ENCODE peak calls at places on chromosomes 2 and 18, in ten cellular contexts. O is C1 segment of cervical spinal cord; N is mucosa of gallbladder; U is activated CD8-positive, alpha-beta memory T cell treated with anti-CD3 and anti-CD28 coated beads for 4 hours; L is progenitor cell of endocrine pancreas; D is HuH-7; S is GOT3; R is pons; B is A549; P is germinal center. T is an unnamed sample.

GRCh38 chr2:64750817-64751285 is 97.1 kb upstream of the SERTAD2 start:
- DNase-seq in D (peak; percentile 98), P (peak; percentile 98), R (peak; percentile 99), N (peak; percentile 99), S (peak; percentile 99), U (peak; percentile 94), O (peak; percentile 100), L (peak; percentile 95), B (peak; percentile 100), T (peak; percentile 100)

GRCh38 chr2:223585691-223586090 is 16.5 kb downstream of the SCG2 start:
- DNase-seq in D (no peak), B (peak; percentile 61), O (peak; percentile 13), R (no peak), N (no peak), L (no peak), U (no peak), P (no peak), S (no peak), T (no peak)

GRCh38 chr2:45256867-45257641 is 247.8 kb upstream of the SIX2 start:
- DNase-seq in R (no peak), D (no peak), N (no peak), U (no peak), L (no peak), S (no peak), O (no peak), B (no peak), P (no peak), T (no peak)

GRCh38 chr2:108978709-108979111 is 10.3 kb downstream of the EDAR start:
- DNase-seq in B (no peak), R (no peak), N (no peak), S (no peak), D (no peak), P (no peak), U (no peak), O (no peak), L (no peak), T (no peak)

GRCh38 chr2:206274434-206275273 is at the start of gene ZDBF2:
- DNase-seq in S (peak; percentile 3), P (peak; percentile 76), B (peak; percentile 66), R (no peak), O (peak; percentile 65), U (peak; percentile 2), L (peak; percentile 65), D (peak; percentile 66), N (peak; percentile 16), T (peak; percentile 69)

GRCh38 chr2:51424418-51424817 is 392.5 kb upstream of the NRXN1 start:
- DNase-seq in P (no peak), L (no peak), B (peak; percentile 3), O (no peak), S (no peak), R (no peak), D (no peak), U (no peak), N (no peak), T (no peak)

GRCh38 chr2:246489-247145 is 17.2 kb downstream of the SH3YL1 start:
- DNase-seq in L (no peak), P (peak; percentile 20), U (no peak), B (peak; percentile 71), R (peak; percentile 74), S (no peak), D (no peak), N (peak; percentile 36), O (no peak), T (no peak)

GRCh38 chr2:132703396-132703795 is 33.4 kb upstream of the LYPD1 start:
- DNase-seq in L (no peak), B (no peak), O (no peak), N (no peak), R (no peak), P (no peak), S (no peak), D (no peak), U (no peak), T (no peak)

GRCh38 chr2:162113771-162114168 is 38.3 kb downstream of the GCG start:
- DNase-seq in R (peak; percentile 57), N (peak; percentile 21), L (no peak), P (no peak), D (peak; percentile 50), B (no peak), U (no peak), S (no peak), O (no peak), T (no peak)

GRCh38 chr2:27182346-27182745 is 29.5 kb upstream of the ATRAID start:
- DNase-seq in S (no peak), N (no peak), B (no peak), R (no peak), O (no peak), U (no peak), D (no peak), L (no peak), P (no peak), T (no peak)

GRCh38 chr18:39966275-39966674 is 1988.8 kb upstream of the PIK3C3 start:
- DNase-seq in P (no peak), N (no peak), D (no peak), R (no peak), U (no peak), B (no peak), S (no peak), L (no peak), O (peak; percentile 21), T (no peak)

GRCh38 chr2:102187191-102188150 is 648 bp downstream of the IL1RL2 start:
- DNase-seq in R (peak; percentile 17), D (no peak), B (no peak), U (peak; percentile 16), S (no peak), L (no peak), P (no peak), O (no peak), N (peak; percentile 28), T (peak; percentile 79)

GRCh38 chr18:73352546-73352945 is 484.8 kb upstream of the NETO1 start:
- DNase-seq in N (no peak), L (no peak), S (no peak), R (no peak), U (no peak), D (no peak), O (no peak), B (no peak), P (no peak), T (no peak)

GRCh38 chr18:63253018-63253417 is 66.6 kb downstream of the BCL2 start:
- DNase-seq in R (no peak), D (no peak), S (no peak), U (no peak), B (no peak), O (no peak), P (no peak), L (no peak), N (no peak), T (no peak)

GRCh38 chr2:23423062-23423872 is 38.3 kb downstream of the KLHL29 start:
- DNase-seq in L (no peak), P (no peak), S (no peak), B (no peak), N (no peak), R (no peak), O (no peak), D (no peak), U (no peak), T (no peak)

GRCh38 chr2:127406454-127406853 is 11.8 kb upstream of the PROC start:
- DNase-seq in B (no peak), D (no peak), L (no peak), O (no peak), S (no peak), R (no peak), U (no peak), N (no peak), P (no peak), T (no peak)

GRCh38 chr2:30272286-30272685 is 41.0 kb downstream of the LBH start:
- DNase-seq in D (no peak), O (no peak), S (no peak), U (no peak), P (no peak), L (no peak), R (no peak), B (no peak), N (no peak), T (no peak)

GRCh38 chr18:37420315-37420880 is 145.2 kb downstream of the CELF4 start:
- DNase-seq in R (no peak), N (no peak), S (no peak), U (no peak), O (no peak), B (no peak), P (no peak), L (no peak), D (no peak), T (no peak)

GRCh38 chr18:905307-905947 is 756 bp downstream of the ADCYAP1 start:
- DNase-seq in S (no peak), U (no peak), B (no peak), P (no peak), N (no peak), O (no peak), L (no peak), R (no peak), D (peak; percentile 46), T (no peak)